ENCODE peak calls at places on chromosomes 5 and 9, in eight cellular contexts. G, I, S, T, F, L, J and Z are unnamed samples.

GRCh38 chr9:130159814-130160670 is 12.2 kb upstream of the NCS1 start:
- DNase-seq in J (no peak), I (no peak), F (no peak), T (no peak), G (no peak), S (no peak), L (no peak), Z (no peak)

GRCh38 chr9:27564685-27565084 is 8.6 kb downstream of the C9orf72 start:
- DNase-seq in F (no peak), L (no peak), T (no peak), I (no peak), G (no peak), J (no peak), S (no peak), Z (no peak)

GRCh38 chr5:72268753-72269410 is 51.2 kb downstream of the MRPS27 start:
- DNase-seq in J (no peak), F (no peak), T (peak), G (peak), S (peak), I (peak), L (peak), Z (peak)

GRCh38 chr5:94524841-94525697 is 93.3 kb downstream of the KIAA0825 start:
- DNase-seq in L (no peak), F (no peak), T (peak), G (peak), S (peak), J (no peak), I (peak), Z (peak)

GRCh38 chr5:118139361-118139760 is 849.0 kb downstream of the DTWD2 start:
- DNase-seq in L (no peak), T (no peak), J (no peak), G (no peak), F (no peak), I (no peak), S (no peak), Z (no peak)

GRCh38 chr5:3194684-3195083 is 400.9 kb upstream of the IRX1 start:
- DNase-seq in T (no peak), J (no peak), I (no peak), S (no peak), G (no peak), F (no peak), L (no peak), Z (no peak)

GRCh38 chr9:111728617-111729366 is 65.9 kb downstream of the SHOC1 start:
- DNase-seq in J (no peak), I (peak), L (peak), T (peak), S (no peak), F (no peak), G (peak), Z (no peak)

GRCh38 chr9:135413461-135413860 is 66.1 kb upstream of the PPP1R26 start:
- DNase-seq in G (no peak), F (no peak), I (no peak), J (no peak), T (no peak), S (no peak), L (no peak), Z (no peak)

GRCh38 chr9:112503170-112503569 is 16.5 kb downstream of the KIAA1958 start:
- DNase-seq in G (no peak), F (no peak), J (no peak), I (no peak), T (no peak), S (no peak), L (no peak), Z (no peak)

GRCh38 chr9:137505421-137506140 is 44.6 kb downstream of the PNPLA7 start:
- DNase-seq in L (no peak), F (no peak), T (no peak), S (no peak), G (no peak), J (peak), I (no peak), Z (no peak)

GRCh38 chr5:115389074-115389798 is 92.8 kb upstream of the CCDC112 start:
- DNase-seq in L (no peak), I (no peak), J (no peak), G (no peak), F (no peak), S (peak), T (no peak), Z (no peak)

GRCh38 chr5:149149942-149150341 is 8.6 kb downstream of the ABLIM3 start:
- DNase-seq in G (no peak), T (no peak), I (no peak), S (no peak), L (no peak), J (no peak), F (no peak), Z (no peak)

GRCh38 chr5:154355141-154355611 is 90.6 kb upstream of the SAP30L start:
- DNase-seq in S (no peak), L (no peak), J (peak), G (no peak), F (no peak), T (no peak), I (no peak), Z (no peak)

GRCh38 chr5:116032094-116032517 is at the start of gene ARL14EPL:
- DNase-seq in I (peak), F (no peak), J (no peak), G (peak), L (peak), S (peak), T (peak), Z (peak)

GRCh38 chr5:141811287-141812155 is 66.7 kb downstream of the PCDH1 start:
- DNase-seq in G (no peak), F (peak), S (peak), J (no peak), T (no peak), I (no peak), L (no peak), Z (no peak)

GRCh38 chr9:79877943-79878612 is 306.3 kb downstream of the TLE4 start:
- DNase-seq in I (no peak), L (no peak), G (no peak), T (no peak), S (no peak), J (no peak), F (no peak), Z (no peak)

GRCh38 chr5:6383376-6383775 is 5.0 kb upstream of the MED10 start:
- DNase-seq in F (no peak), J (no peak), G (no peak), S (no peak), L (no peak), I (no peak), T (no peak), Z (no peak)

GRCh38 chr5:135042595-135042994 is 8.6 kb upstream of the PITX1 start:
- DNase-seq in T (no peak), I (no peak), L (no peak), J (no peak), S (no peak), F (no peak), G (no peak), Z (no peak)

GRCh38 chr9:84397151-84397728 is 56.7 kb upstream of the SLC28A3 start:
- DNase-seq in L (peak), S (peak), J (peak), G (peak), T (peak), I (peak), F (peak), Z (peak)

GRCh38 chr9:113298311-113298710 is 4.9 kb downstream of the RNF183 start:
- DNase-seq in J (no peak), G (no peak), S (peak), I (no peak), T (no peak), F (no peak), L (no peak), Z (no peak)

GRCh38 chr9:21465859-21466518 is 16.1 kb downstream of the IFNE start:
- DNase-seq in G (peak), J (no peak), I (peak), T (peak), S (no peak), L (peak), F (no peak), Z (peak)

GRCh38 chr5:16507716-16508115 is 42.1 kb upstream of the ZNF622 start:
- DNase-seq in L (no peak), F (no peak), J (no peak), T (no peak), G (no peak), I (no peak), S (no peak), Z (no peak)

GRCh38 chr9:8627944-8628679 is 828.5 kb upstream of the DMAC1 start:
- DNase-seq in T (no peak), J (no peak), S (no peak), I (no peak), F (no peak), L (no peak), G (no peak), Z (no peak)

GRCh38 chr5:134120386-134121138 is 6.1 kb downstream of the TCF7 start:
- DNase-seq in L (no peak), I (no peak), T (no peak), J (no peak), F (no peak), G (no peak), S (no peak), Z (no peak)

GRCh38 chr5:62284946-62285891 is 20.8 kb upstream of the KIF2A start:
- DNase-seq in J (no peak), T (no peak), I (no peak), G (no peak), S (no peak), L (no peak), F (no peak), Z (no peak)

GRCh38 chr9:886886-887285 is 45.4 kb downstream of the DMRT1 start:
- DNase-seq in G (no peak), F (no peak), I (no peak), S (peak), J (no peak), L (no peak), T (no peak), Z (no peak)

GRCh38 chr9:882416-882931 is 41.0 kb downstream of the DMRT1 start:
- DNase-seq in F (no peak), I (no peak), L (no peak), S (no peak), T (peak), G (no peak), J (no peak), Z (no peak)

GRCh38 chr9:878239-878638 is 36.7 kb downstream of the DMRT1 start:
- DNase-seq in F (no peak), G (no peak), L (no peak), S (no peak), I (no peak), T (no peak), J (no peak), Z (no peak)

GRCh38 chr9:880725-881124 is 39.2 kb downstream of the DMRT1 start:
- DNase-seq in T (no peak), S (no peak), L (no peak), I (no peak), J (no peak), F (no peak), G (no peak), Z (no peak)

GRCh38 chr9:883011-883410 is 41.5 kb downstream of the DMRT1 start:
- DNase-seq in J (no peak), S (no peak), L (no peak), G (no peak), I (no peak), F (no peak), T (no peak), Z (no peak)
- TF ChIP-seq CTCF in J (no peak), S (no peak), L (no peak), G (no peak), I (no peak), F (no peak), T (no peak), Z (no peak)

DNA sequence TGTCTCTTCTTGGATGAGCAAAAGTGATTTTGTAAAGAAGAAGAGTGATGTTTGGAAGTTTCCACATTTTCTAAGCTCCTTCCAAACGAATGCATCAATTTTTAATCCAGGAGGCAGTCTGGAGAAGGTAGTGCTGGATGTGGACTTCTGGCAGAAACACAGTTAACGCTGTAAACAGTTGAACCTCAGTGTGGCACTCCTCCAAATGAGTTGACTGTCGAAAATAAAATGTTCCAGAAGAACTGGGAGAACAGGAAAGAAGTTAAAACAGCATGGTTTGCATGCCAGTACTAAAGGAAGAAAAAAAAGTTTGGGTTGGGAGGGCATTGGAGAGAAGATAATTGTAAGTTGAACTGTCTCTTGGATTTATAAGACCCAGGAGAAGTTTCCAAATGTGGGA is 6.5 kb downstream of the ZNF462 start:
- DNase-seq in F (no peak), L (no peak), J (peak), S (no peak), T (no peak), G (peak), I (no peak), Z (no peak)
- H3K4me3 ChIP-seq in F (no peak), L (no peak), J (no peak), S (no peak), T (no peak), G (no peak), I (no peak), Z (no peak)

GRCh38 chr5:143498821-143499220 is 95.3 kb upstream of the NR3C1 start:
- DNase-seq in F (no peak), J (no peak), L (no peak), G (no peak), I (no peak), S (no peak), T (no peak), Z (no peak)
- TF ChIP-seq CTCF in F (no peak), J (no peak), L (no peak), G (no peak), I (no peak), S (no peak), T (no peak), Z (no peak)

GRCh38 chr9:3177362-3177761 is 333.5 kb upstream of the PUM3 start:
- DNase-seq in G (no peak), J (no peak), I (no peak), F (no peak), T (no peak), S (no peak), L (no peak), Z (no peak)

GRCh38 chr9:3179716-3180115 is 335.8 kb upstream of the PUM3 start:
- DNase-seq in T (no peak), L (no peak), F (no peak), S (no peak), J (no peak), G (no peak), I (no peak), Z (no peak)

GRCh38 chr9:3181049-3181953 is 337.4 kb upstream of the PUM3 start:
- DNase-seq in I (no peak), J (no peak), F (peak), T (no peak), L (no peak), G (no peak), S (peak), Z (peak)

GRCh38 chr9:3177921-3178320 is 334.0 kb upstream of the PUM3 start:
- DNase-seq in I (no peak), L (no peak), J (no peak), F (no peak), T (no peak), S (no peak), G (no peak), Z (no peak)

GRCh38 chr9:3180696-3181048 is 336.8 kb upstream of the PUM3 start:
- DNase-seq in I (no peak), S (no peak), L (no peak), G (no peak), J (no peak), T (no peak), F (no peak), Z (no peak)
- H3K4me3 ChIP-seq in I (peak), S (peak), L (no peak), G (no peak), J (no peak), T (no peak), F (peak), Z (no peak)

DNA sequence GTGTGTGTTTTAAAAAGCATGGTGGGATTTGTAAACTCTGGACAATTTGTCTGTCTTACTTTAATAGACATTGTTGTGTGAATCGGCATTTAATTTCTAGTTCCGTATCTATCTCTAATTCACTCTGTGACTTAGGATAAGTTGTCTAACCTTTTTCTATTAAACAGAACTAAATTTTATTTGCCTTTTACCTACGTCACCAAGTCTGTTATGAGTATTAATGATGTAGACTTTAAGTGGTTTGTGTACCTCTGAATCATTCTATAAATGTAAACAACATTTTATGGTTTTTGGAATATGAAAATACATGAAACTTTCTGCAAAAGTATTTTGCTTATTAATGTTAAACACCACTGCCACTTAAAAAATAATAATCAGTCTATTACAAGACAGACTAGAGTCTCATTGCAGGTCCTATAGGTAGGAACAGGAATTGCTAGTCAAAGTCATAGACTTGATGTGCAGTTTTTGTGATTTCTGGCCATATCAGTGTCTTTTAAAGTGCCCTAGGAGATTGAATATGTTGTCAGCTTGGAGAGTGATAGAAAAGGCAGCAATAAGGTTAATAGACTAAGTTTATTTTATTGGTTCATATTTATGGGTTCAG is 5.6 kb downstream of the RBM27 start:
- DNase-seq in I (no peak), S (no peak), T (no peak), F (no peak), L (no peak), J (no peak), G (no peak), Z (no peak)
- TF ChIP-seq CTCF in I (peak), S (peak), T (peak), F (no peak), L (peak), J (no peak), G (no peak), Z (peak)